ENCODE peak calls at places on chromosome 4, in five cellular contexts. F is stomach, L is left ventricle myocardium inferior, I is endodermal cell, Y is fibroblast of mammary gland. G is an unnamed sample.

GRCh38 chr4:150080335-150080734 is 2.1 kb downstream of the DCLK2 start:
- DNase-seq in Y (peak), F (no peak), I (no peak), L (no peak), G (peak)

GRCh38 chr4:40307627-40308497 is 27.3 kb upstream of the CHRNA9 start:
- DNase-seq in I (peak), F (peak), Y (no peak), L (peak), G (no peak)

GRCh38 chr4:185203380-185204237 is at the start of gene CFAP97:
- DNase-seq in F (peak), L (peak), I (peak), Y (peak), G (peak)

GRCh38 chr4:139633661-139634060 is 32.0 kb upstream of the MGST2 start:
- DNase-seq in Y (peak), F (peak), L (peak), I (peak), G (peak)

GRCh38 chr4:112172180-112172579 is 26.9 kb downstream of the FAM241A start:
- DNase-seq in Y (no peak), F (no peak), I (no peak), L (no peak), G (no peak)

GRCh38 chr4:137471461-137471860 is 60.8 kb downstream of the PCDH18 start:
- DNase-seq in F (no peak), I (no peak), Y (peak), L (no peak), G (no peak)

GRCh38 chr4:108328033-108328732 is 159.5 kb upstream of the LEF1 start:
- DNase-seq in Y (no peak), I (no peak), F (no peak), L (no peak), G (no peak)

GRCh38 chr4:110278127-110278526 is 79.7 kb upstream of the ELOVL6 start:
- DNase-seq in I (no peak), F (no peak), L (no peak), Y (no peak), G (no peak)

GRCh38 chr4:145216532-145216931 is 36.1 kb upstream of the OTUD4 start:
- DNase-seq in L (no peak), Y (peak), F (no peak), I (no peak), G (peak)

GRCh38 chr4:106864231-106864630 is 171.9 kb downstream of the DKK2 start:
- DNase-seq in I (no peak), L (no peak), Y (peak), F (no peak), G (peak)

GRCh38 chr4:134585972-134586371 is 384.4 kb upstream of the PABPC4L start:
- DNase-seq in F (no peak), I (no peak), L (no peak), Y (no peak), G (no peak)

GRCh38 chr4:106034205-106034604 is 138.9 kb downstream of the NPNT start:
- DNase-seq in F (no peak), Y (peak), I (no peak), L (no peak), G (peak)

GRCh38 chr4:27397886-27398285 is 537.2 kb downstream of the STIM2 start:
- DNase-seq in I (no peak), F (no peak), L (no peak), Y (peak), G (peak)

GRCh38 chr4:98514930-98515809 is 143.2 kb downstream of the TSPAN5 start:
- DNase-seq in L (no peak), Y (no peak), I (peak), F (no peak), G (no peak)

GRCh38 chr4:26568446-26568994 is 15.4 kb upstream of the TBC1D19 start:
- DNase-seq in Y (peak), F (no peak), I (no peak), L (no peak), G (peak)

GRCh38 chr4:118954246-118954645 is 65.6 kb downstream of the SYNPO2 start:
- DNase-seq in Y (peak), L (no peak), F (no peak), I (no peak), G (peak)
- TF ChIP-seq CTCF in Y (peak), L (peak), F (no peak), I (no peak), G (peak)

GRCh38 chr4:41879552-41879951 is 55.7 kb upstream of the TMEM33 start:
- DNase-seq in L (no peak), Y (no peak), I (no peak), F (no peak), G (no peak)

GRCh38 chr4:41877020-41877796 is 58.0 kb upstream of the TMEM33 start:
- DNase-seq in I (peak), F (no peak), L (no peak), Y (no peak), G (no peak)

GRCh38 chr4:41878170-41878941 is 56.9 kb upstream of the TMEM33 start:
- DNase-seq in Y (no peak), F (no peak), L (no peak), I (peak), G (no peak)

GRCh38 chr4:41880022-41880837 is 55.0 kb upstream of the TMEM33 start:
- DNase-seq in I (peak), Y (no peak), L (no peak), F (no peak), G (no peak)

DNA sequence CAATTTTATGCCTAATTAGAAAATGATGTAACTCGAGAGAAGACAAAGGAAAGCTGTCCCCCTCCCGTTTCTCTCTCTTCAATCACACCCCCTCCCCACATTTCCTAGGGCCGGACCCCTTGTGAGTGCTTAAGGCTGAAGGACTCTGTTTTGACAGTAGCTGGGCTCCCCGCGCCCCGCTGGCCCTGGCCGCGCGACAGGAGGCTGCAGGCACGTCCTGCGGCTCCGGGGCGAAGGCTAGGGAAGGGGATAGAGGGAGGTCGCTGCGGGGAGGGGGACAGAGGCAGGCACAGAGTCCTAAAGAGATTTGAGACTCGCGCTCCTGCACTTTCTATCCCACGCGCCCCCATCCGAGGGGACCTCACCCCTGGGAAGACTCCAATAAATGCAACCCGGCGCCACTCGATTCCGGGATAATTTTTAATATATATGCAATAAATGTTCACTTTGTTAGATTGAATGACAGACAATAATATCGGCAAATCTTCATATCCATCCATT is 56.2 kb upstream of the TMEM33 start:
- DNase-seq in L (no peak), I (peak), F (no peak), Y (no peak), G (no peak)
- H3K4me3 ChIP-seq in L (no peak), I (no peak), F (no peak), Y (no peak), G (no peak)

GRCh38 chr4:95693594-95693993 is 144.8 kb upstream of the UNC5C start:
- DNase-seq in Y (peak), I (peak), L (no peak), F (no peak), G (peak)
- TF ChIP-seq CTCF in Y (peak), I (peak), L (peak), F (no peak), G (peak)

GRCh38 chr4:73619351-73619750 is 885 bp downstream of the RASSF6 start:
- DNase-seq in F (no peak), L (no peak), I (no peak), Y (no peak), G (no peak)
- H3K4me3 ChIP-seq in F (peak), L (no peak), I (no peak), Y (no peak), G (no peak)

GRCh38 chr4:175441256-175441655 is 370.8 kb downstream of the GPM6A start:
- DNase-seq in Y (no peak), F (no peak), L (no peak), I (no peak), G (no peak)

GRCh38 chr4:175447006-175447405 is 365.1 kb downstream of the GPM6A start:
- DNase-seq in I (no peak), Y (no peak), L (no peak), F (no peak), G (no peak)

GRCh38 chr4:175444512-175444911 is 367.6 kb downstream of the GPM6A start:
- DNase-seq in L (no peak), Y (no peak), I (no peak), F (no peak), G (no peak)

GRCh38 chr4:175440776-175441175 is 371.3 kb downstream of the GPM6A start:
- DNase-seq in I (no peak), Y (no peak), L (no peak), F (no peak), G (peak)

DNA sequence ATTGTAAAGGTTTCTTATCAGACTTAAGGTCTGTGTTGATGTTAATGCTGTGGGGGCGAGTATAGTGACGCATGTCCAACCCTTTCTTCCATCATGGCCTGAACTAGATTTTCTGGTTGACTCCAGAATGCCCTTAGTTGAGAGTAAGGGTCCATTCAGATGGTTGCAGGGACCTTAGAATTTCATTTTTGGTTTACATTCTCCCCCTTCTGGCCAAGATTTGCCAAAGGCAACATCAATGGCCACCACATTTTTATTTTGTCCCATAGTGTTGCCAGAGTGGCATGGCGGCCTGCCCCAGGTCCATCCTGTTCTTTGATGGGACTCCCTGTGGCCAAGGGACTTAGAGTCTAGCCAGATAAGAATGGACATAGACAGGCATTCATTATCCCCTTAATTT is 368.5 kb downstream of the GPM6A start:
- DNase-seq in Y (no peak), L (no peak), I (no peak), F (no peak), G (peak)
- TF ChIP-seq CTCF in Y (peak), L (no peak), I (peak), F (no peak), G (peak)

GRCh38 chr4:157076578-157076947 is 613 bp downstream of the GLRB start:
- DNase-seq in F (no peak), Y (no peak), I (peak), L (no peak), G (no peak)
- H3K4me3 ChIP-seq in F (peak), Y (peak), I (peak), L (peak), G (peak)

G was measured in choroid plexus epithelial cell.